ENCODE peak calls at places on chromosomes 2 and 18, in six cellular contexts. C is GM23248, Q is cardiac muscle cell, Z is adipocyte, Y is DND-41, V is Peyer's patch. J is an unnamed sample. For H3K27me3 and H3K9me3, the result is how much of the 10 kb centered on the place peaks cover.

GRCh38 chr18:58887613-58887963 is 22.9 kb downstream of the ZNF532 start:
- DNase-seq in Y (peak), C (no peak), V (peak), Q (peak), Z (peak), J (peak)

GRCh38 chr18:58942486-58942885 is 77.8 kb downstream of the ZNF532 start:
- DNase-seq in Q (no peak), C (no peak), Y (no peak), V (no peak), Z (no peak), J (peak)

GRCh38 chr2:219252900-219253752 is at the start of gene TUBA4B:
- DNase-seq in V (peak), Y (peak), Z (peak), C (peak), Q (no peak), J (peak)

GRCh38 chr2:236919209-236919608 is 166.5 kb upstream of the COPS8 start:
- DNase-seq in V (no peak), Y (no peak), Z (no peak), Q (peak), C (peak), J (peak)

GRCh38 chr18:45662468-45662867 is 47.2 kb downstream of the SLC14A2 start:
- DNase-seq in Q (peak), C (peak), Z (peak), Y (no peak), V (no peak), J (peak)

GRCh38 chr2:42789751-42790150 is 2.6 kb downstream of the HAAO start:
- DNase-seq in C (no peak), V (peak), Q (no peak), Z (no peak), Y (no peak), J (no peak)

GRCh38 chr18:47931707-47932103 is 1.2 kb upstream of the SMAD2 start:
- DNase-seq in V (peak), Y (peak), Q (peak), Z (peak), C (peak), J (no peak)

GRCh38 chr2:100214265-100214961 is 72.0 kb upstream of the AFF3 start:
- DNase-seq in Q (peak), Z (peak), Y (no peak), C (no peak), V (peak), J (no peak)

GRCh38 chr2:3270095-3270478 is 107.5 kb downstream of the EIPR1 start:
- DNase-seq in Y (no peak), Z (no peak), Q (no peak), V (no peak), C (no peak), J (no peak)

GRCh38 chr2:71895320-71896161 is 252.1 kb downstream of the CYP26B1 start:
- DNase-seq in Q (no peak), Z (no peak), C (no peak), Y (no peak), V (peak), J (no peak)

GRCh38 chr2:186702499-186702898 is 8.6 kb downstream of the FAM171B start:
- DNase-seq in C (no peak), V (no peak), Y (no peak), Z (no peak), Q (no peak), J (no peak)

GRCh38 chr2:99450199-99450598 is 39.6 kb downstream of the REV1 start:
- DNase-seq in C (no peak), V (no peak), Q (no peak), Z (no peak), Y (no peak), J (no peak)

GRCh38 chr2:40516604-40517003 is 64.7 kb upstream of the SLC8A1 start:
- DNase-seq in Y (no peak), C (no peak), Z (no peak), V (no peak), Q (no peak), J (peak)

GRCh38 chr2:215692387-215693079 is 256.7 kb upstream of the FN1 start:
- DNase-seq in Z (peak), C (peak), Q (no peak), Y (no peak), V (no peak), J (peak)

GRCh38 chr2:17976871-17977746 is 98.6 kb downstream of the KCNS3 start:
- DNase-seq in C (peak), Z (peak), V (no peak), Q (peak), Y (no peak), J (peak)

GRCh38 chr2:201647431-201647830 is 4.1 kb upstream of the TMEM237 start:
- DNase-seq in Z (no peak), Y (no peak), Q (no peak), V (no peak), C (no peak), J (no peak)

GRCh38 chr2:172558372-172558771 is 2.5 kb downstream of the PDK1 start:
- DNase-seq in V (no peak), Z (no peak), C (peak), Y (no peak), Q (no peak), J (no peak)

GRCh38 chr2:68157002-68157401 is 686 bp upstream of the PNO1 start:
- DNase-seq in Y (no peak), V (no peak), C (peak), Z (peak), Q (no peak), J (no peak)

GRCh38 chr2:20381457-20381856 is 30.8 kb upstream of the PUM2 start:
- DNase-seq in Q (peak), Z (peak), Y (no peak), V (no peak), C (peak), J (no peak)

GRCh38 chr2:100643459-100643858 is 80.7 kb downstream of the PDCL3 start:
- DNase-seq in Y (peak), V (no peak), C (no peak), Z (no peak), Q (no peak), J (no peak)

GRCh38 chr2:236782938-236783337 is 213.3 kb downstream of the ACKR3 start:
- DNase-seq in C (peak), Z (no peak), Q (peak), Y (no peak), V (no peak), J (no peak)

GRCh38 chr2:171557363-171557762 is 35.1 kb downstream of the CYBRD1 start:
- DNase-seq in V (no peak), Z (no peak), Q (no peak), C (no peak), Y (no peak), J (no peak)

GRCh38 chr2:168278424-168278888 is 31.1 kb upstream of the STK39 start:
- DNase-seq in Z (peak), Y (no peak), C (peak), Q (peak), V (peak), J (peak)

GRCh38 chr2:55420244-55420713 is 623 bp upstream of the CCDC88A start:
- DNase-seq in Q (no peak), C (peak), Y (no peak), Z (peak), V (no peak), J (no peak)

GRCh38 chr2:86786001-86786536 is 4.6 kb downstream of the CD8A start:
- DNase-seq in Q (no peak), V (no peak), Y (no peak), Z (no peak), C (no peak), J (no peak)

GRCh38 chr2:86783615-86784339 is 6.9 kb downstream of the CD8A start:
- DNase-seq in Y (no peak), C (no peak), Z (no peak), Q (no peak), V (no peak), J (no peak)

GRCh38 chr2:86782748-86783147 is 8.0 kb downstream of the CD8A start:
- DNase-seq in Y (no peak), C (no peak), Q (no peak), Z (no peak), V (no peak), J (no peak)

GRCh38 chr2:86787701-86788100 is 3.0 kb downstream of the CD8A start:
- DNase-seq in Z (no peak), Q (peak), V (no peak), Y (no peak), C (no peak), J (no peak)

GRCh38 chr2:86785456-86785855 is 5.3 kb downstream of the CD8A start:
- DNase-seq in V (no peak), C (no peak), Q (no peak), Z (no peak), Y (no peak), J (no peak)
- H3K27me3 ChIP-seq in V (under half), C (under half), Q (half or more), Z (under half), Y (under half), J (under half)

GRCh38 chr2:103734911-103735310 is 973.1 kb downstream of the TMEM182 start:
- DNase-seq in Z (no peak), C (no peak), V (no peak), Q (no peak), Y (no peak), J (no peak)
- H3K9me3 ChIP-seq in Z (under half), C (under half), V (under half), Q (under half), Y (under half), J (under half)

GRCh38 chr2:1740714-1741584 is 3.4 kb downstream of the PXDN start:
- DNase-seq in Q (no peak), Y (no peak), C (no peak), V (no peak), Z (no peak), J (no peak)

GRCh38 chr2:1743396-1744150 is 742 bp downstream of the PXDN start:
- DNase-seq in V (no peak), Y (no peak), C (peak), Q (peak), Z (peak), J (peak)

GRCh38 chr2:1741851-1742250 is 2.5 kb downstream of the PXDN start:
- DNase-seq in Z (no peak), V (no peak), Y (no peak), C (no peak), Q (no peak), J (no peak)

GRCh38 chr2:1742680-1743395 is 1.5 kb downstream of the PXDN start:
- DNase-seq in V (peak), Y (no peak), Z (peak), Q (peak), C (peak), J (peak)

GRCh38 chr2:1742300-1742679 is 2.0 kb downstream of the PXDN start:
- DNase-seq in Q (no peak), Z (no peak), C (no peak), Y (no peak), V (no peak), J (no peak)
- H3K4me3 ChIP-seq in Q (peak), Z (peak), C (peak), Y (no peak), V (no peak), J (peak)

GRCh38 chr2:169360984-169361705 is 1.2 kb downstream of the LRP2 start:
- DNase-seq in C (peak), Q (no peak), Z (no peak), V (no peak), Y (no peak), J (no peak)
- H3K27me3 ChIP-seq in C (under half), Q (under half), Z (half or more), V (under half), Y (under half), J (half or more)